ENCODE peak calls at places on chromosomes 6 and 20, in six cellular contexts. T is occipital lobe; K is mesenchymal stem cell; E is T-helper 17 cell; J is T-cell; M is activated naive CD8-positive, alpha-beta T cell treated with anti-CD3 and anti-CD28 coated beads, Interleukin-2, amount 50 U/mL, for 16 hours. I is an unnamed sample.

GRCh38 chr6:54646069-54646468 is 200.5 kb upstream of the FAM83B start:
- DNase-seq in K (no peak), E (no peak), T (no peak), M (no peak), J (no peak), I (no peak)

GRCh38 chr6:18221288-18221615 is 43.1 kb downstream of the DEK start:
- DNase-seq in M (no peak), J (no peak), K (no peak), E (no peak), T (no peak), I (no peak)

GRCh38 chr6:136607932-136608772 is 57.9 kb upstream of the MAP7 start:
- DNase-seq in T (no peak), M (peak), E (peak), J (peak), K (peak), I (peak)

GRCh38 chr6:54878705-54879104 is 32.1 kb downstream of the FAM83B start:
- DNase-seq in J (no peak), K (no peak), M (no peak), T (no peak), E (no peak), I (no peak)

GRCh38 chr20:64053841-64054661 is 4.6 kb upstream of the SOX18 start:
- DNase-seq in E (no peak), K (peak), M (no peak), J (no peak), T (no peak), I (no peak)

GRCh38 chr6:19610260-19610659 is 226.9 kb upstream of the ID4 start:
- DNase-seq in E (no peak), T (no peak), K (no peak), J (no peak), M (no peak), I (no peak)

GRCh38 chr20:46190796-46191540 is 72.9 kb downstream of the CD40 start:
- DNase-seq in J (no peak), E (no peak), T (no peak), K (no peak), M (no peak), I (no peak)

GRCh38 chr20:50895111-50895830 is 36.0 kb downstream of the ADNP start:
- DNase-seq in J (no peak), K (peak), M (no peak), E (no peak), T (no peak), I (peak)

GRCh38 chr20:37907677-37908397 is 4.9 kb downstream of the VSTM2L start:
- DNase-seq in E (no peak), T (no peak), J (no peak), M (no peak), K (no peak), I (peak)

GRCh38 chr6:4549556-4550226 is 226.5 kb upstream of the CDYL start:
- DNase-seq in E (no peak), K (no peak), M (no peak), T (no peak), J (no peak), I (no peak)

GRCh38 chr20:47370850-47371782 is 14.6 kb upstream of the ZMYND8 start:
- DNase-seq in T (no peak), K (peak), J (no peak), M (no peak), E (no peak), I (no peak)

GRCh38 chr6:3356824-3357420 is 98.2 kb downstream of the PSMG4 start:
- DNase-seq in E (no peak), K (no peak), J (no peak), T (no peak), M (no peak), I (no peak)

GRCh38 chr20:5065489-5066383 is 54.0 kb downstream of the PCNA start:
- DNase-seq in K (peak), E (no peak), M (no peak), J (no peak), T (peak), I (peak)

GRCh38 chr6:163416640-163417253 is 2.2 kb downstream of the QKI start:
- DNase-seq in K (peak), E (peak), M (no peak), J (no peak), T (no peak), I (peak)

GRCh38 chr6:20291764-20292227 is 79.5 kb upstream of the MBOAT1 start:
- DNase-seq in E (peak), K (peak), T (peak), J (peak), M (peak), I (peak)

GRCh38 chr6:154792761-154793160 is 59.5 kb downstream of the SCAF8 start:
- DNase-seq in E (no peak), J (no peak), M (no peak), K (no peak), T (no peak), I (no peak)

GRCh38 chr20:2163757-2164156 is 62.1 kb downstream of the STK35 start:
- DNase-seq in E (no peak), K (no peak), T (no peak), M (no peak), J (no peak), I (no peak)

GRCh38 chr6:33181141-33181540 is 11.1 kb downstream of the COL11A2 start:
- DNase-seq in M (no peak), T (no peak), E (no peak), J (no peak), K (no peak), I (no peak)

GRCh38 chr20:32325706-32326506 is 32.2 kb upstream of the ASXL1 start:
- DNase-seq in J (no peak), M (no peak), T (no peak), K (peak), E (no peak), I (peak)

GRCh38 chr20:44730441-44730840 is 15.2 kb upstream of the KCNK15 start:
- DNase-seq in K (peak), J (no peak), M (no peak), T (no peak), E (no peak), I (peak)

GRCh38 chr20:16472045-16472872 is 101.0 kb downstream of the KIF16B start:
- DNase-seq in M (no peak), E (no peak), J (no peak), T (no peak), K (peak), I (peak)

GRCh38 chr20:48143435-48144081 is 358.3 kb upstream of the SULF2 start:
- DNase-seq in K (no peak), J (no peak), E (no peak), T (no peak), M (no peak), I (no peak)

GRCh38 chr6:56699066-56699654 is 56.5 kb upstream of the DST start:
- DNase-seq in M (no peak), T (no peak), E (no peak), K (peak), J (no peak), I (peak)

GRCh38 chr6:29524444-29524843 is 35.1 kb downstream of the UBD start:
- DNase-seq in J (no peak), M (no peak), K (no peak), E (no peak), T (no peak), I (no peak)

GRCh38 chr6:30325150-30325872 is 1.4 kb upstream of the TRIM39 start:
- DNase-seq in M (peak), J (peak), E (peak), K (peak), T (no peak), I (peak)

GRCh38 chr6:14088600-14089168 is 28.9 kb upstream of the CD83 start:
- DNase-seq in T (no peak), M (no peak), E (no peak), K (no peak), J (no peak), I (no peak)

GRCh38 chr6:158959552-158959951 is 40.5 kb downstream of the RSPH3 start:
- DNase-seq in T (no peak), K (no peak), M (no peak), E (no peak), J (no peak), I (no peak)

GRCh38 chr20:40965671-40966070 is 63.0 kb upstream of the TOP1 start:
- DNase-seq in J (no peak), T (no peak), K (no peak), M (no peak), E (no peak), I (no peak)

GRCh38 chr20:51023617-51024155 is 779 bp upstream of the KCNG1 start:
- DNase-seq in J (no peak), K (no peak), T (no peak), M (no peak), E (no peak), I (no peak)

GRCh38 chr6:1821188-1822183 is 211.8 kb downstream of the FOXC1 start:
- DNase-seq in K (no peak), T (no peak), M (no peak), E (no peak), J (no peak), I (no peak)

GRCh38 chr6:25477006-25477590 is 174.9 kb upstream of the SCGN start:
- DNase-seq in J (no peak), T (no peak), M (no peak), E (no peak), K (peak), I (peak)

GRCh38 chr20:20466341-20466879 is 98.5 kb downstream of the INSM1 start:
- DNase-seq in E (no peak), T (no peak), J (no peak), M (no peak), K (peak), I (peak)

GRCh38 chr20:20085812-20086211 is 33.5 kb downstream of the CFAP61 start:
- DNase-seq in M (no peak), J (no peak), K (no peak), E (no peak), T (no peak), I (no peak)

GRCh38 chr6:161423271-161423670 is 149.4 kb upstream of the AGPAT4 start:
- DNase-seq in T (no peak), K (no peak), E (no peak), M (no peak), J (no peak), I (no peak)

GRCh38 chr20:38278150-38278549 is 17.6 kb upstream of the KIAA1755 start:
- DNase-seq in J (no peak), K (peak), M (no peak), T (no peak), E (no peak), I (no peak)

GRCh38 chr20:4813076-4813838 is 91.5 kb downstream of the PRND start:
- DNase-seq in J (no peak), T (no peak), M (no peak), E (peak), K (no peak), I (no peak)

GRCh38 chr6:44021628-44022295 is 105.5 kb downstream of the MRPL14 start:
- DNase-seq in J (no peak), T (no peak), E (no peak), K (no peak), M (no peak), I (no peak)